ENCODE peak calls at places on chromosome X, in seven cellular contexts. R is MM.1S, K is HCT116, M is H1, F is neural progenitor cell, V is fibroblast of lung, W is GM23248. G is an unnamed sample. For H3K79me2, the result is how much of the 10 kb centered on the place peaks cover.

GRCh38 chrX:18360867-18361266 is 6.4 kb upstream of the SCML2 start:
- DNase-seq in R (no peak), K (no peak), M (no peak), F (no peak), V (no peak), W (peak), G (no peak)

GRCh38 chrX:104280609-104281008 is 25.9 kb upstream of the ESX1 start:
- DNase-seq in R (no peak), K (no peak), M (no peak), F (no peak), V (no peak), W (no peak), G (no peak)

GRCh38 chrX:48648299-48648698 is 35.3 kb upstream of the WAS start:
- DNase-seq in R (peak), K (no peak), M (peak), F (peak), V (peak), W (peak), G (peak)

GRCh38 chrX:46165411-46165810 is 379.8 kb downstream of the ZNF674 start:
- DNase-seq in R (no peak), K (no peak), M (no peak), F (no peak), V (peak), W (peak), G (no peak)

GRCh38 chrX:37745835-37746234 is 34.0 kb upstream of the CYBB start:
- DNase-seq in R (no peak), K (no peak), M (no peak), F (no peak), V (no peak), W (no peak), G (no peak)

GRCh38 chrX:103607385-103608304 is at the start of gene TCEAL3:
- DNase-seq in R (no peak), K (no peak), M (no peak), F (peak), V (peak), W (peak), G (peak)

GRCh38 chrX:136866337-136867095 is 14.0 kb downstream of the RBMX start:
- DNase-seq in R (no peak), K (no peak), M (no peak), F (no peak), V (peak), W (no peak), G (no peak)

GRCh38 chrX:22063284-22063683 is 31.2 kb downstream of the PHEX start:
- DNase-seq in R (peak), K (no peak), M (no peak), F (peak), V (peak), W (no peak), G (no peak)

GRCh38 chrX:84168574-84168973 is 19.4 kb downstream of the RPS6KA6 start:
- DNase-seq in R (no peak), K (no peak), M (no peak), F (no peak), V (peak), W (peak), G (no peak)

GRCh38 chrX:154348646-154349358 is 25.6 kb downstream of the FLNA start:
- DNase-seq in R (no peak), K (no peak), M (no peak), F (peak), V (no peak), W (no peak), G (no peak)

GRCh38 chrX:23503835-23504539 is 163.3 kb upstream of the PRDX4 start:
- DNase-seq in R (no peak), K (peak), M (no peak), F (no peak), V (peak), W (peak), G (peak)

GRCh38 chrX:149858592-149858991 is 22.4 kb upstream of the MAGEA8 start:
- DNase-seq in R (no peak), K (no peak), M (no peak), F (no peak), V (no peak), W (no peak), G (no peak)

GRCh38 chrX:46327229-46328081 is 217.8 kb downstream of the ZNF674 start:
- DNase-seq in R (no peak), K (peak), M (peak), F (peak), V (peak), W (peak), G (peak)

GRCh38 chrX:19563746-19564145 is 48.4 kb upstream of the MAP3K15 start:
- DNase-seq in R (no peak), K (no peak), M (no peak), F (no peak), V (no peak), W (no peak), G (no peak)

GRCh38 chrX:130085551-130085986 is 24.7 kb downstream of the ELF4 start:
- DNase-seq in R (no peak), K (no peak), M (no peak), F (no peak), V (peak), W (peak), G (no peak)

GRCh38 chrX:94524867-94525266 is 850.9 kb downstream of the FAM133A start:
- DNase-seq in R (peak), K (no peak), M (no peak), F (no peak), V (no peak), W (no peak), G (no peak)

GRCh38 chrX:18160369-18160768 is 60.3 kb downstream of the BEND2 start:
- DNase-seq in R (no peak), K (no peak), M (no peak), F (no peak), V (no peak), W (no peak), G (no peak)

GRCh38 chrX:119986203-119986602 is 42.7 kb upstream of the NKAP start:
- DNase-seq in R (no peak), K (no peak), M (no peak), F (no peak), V (no peak), W (no peak), G (no peak)

GRCh38 chrX:119990409-119990994 is 47.0 kb upstream of the NKAP start:
- DNase-seq in R (peak), K (no peak), M (no peak), F (peak), V (no peak), W (no peak), G (no peak)

GRCh38 chrX:119989905-119990408 is 46.4 kb upstream of the NKAP start:
- DNase-seq in R (no peak), K (no peak), M (no peak), F (peak), V (no peak), W (no peak), G (no peak)

GRCh38 chrX:119996069-119996468 is 52.5 kb upstream of the NKAP start:
- DNase-seq in R (no peak), K (no peak), M (no peak), F (no peak), V (no peak), W (no peak), G (no peak)

DNA sequence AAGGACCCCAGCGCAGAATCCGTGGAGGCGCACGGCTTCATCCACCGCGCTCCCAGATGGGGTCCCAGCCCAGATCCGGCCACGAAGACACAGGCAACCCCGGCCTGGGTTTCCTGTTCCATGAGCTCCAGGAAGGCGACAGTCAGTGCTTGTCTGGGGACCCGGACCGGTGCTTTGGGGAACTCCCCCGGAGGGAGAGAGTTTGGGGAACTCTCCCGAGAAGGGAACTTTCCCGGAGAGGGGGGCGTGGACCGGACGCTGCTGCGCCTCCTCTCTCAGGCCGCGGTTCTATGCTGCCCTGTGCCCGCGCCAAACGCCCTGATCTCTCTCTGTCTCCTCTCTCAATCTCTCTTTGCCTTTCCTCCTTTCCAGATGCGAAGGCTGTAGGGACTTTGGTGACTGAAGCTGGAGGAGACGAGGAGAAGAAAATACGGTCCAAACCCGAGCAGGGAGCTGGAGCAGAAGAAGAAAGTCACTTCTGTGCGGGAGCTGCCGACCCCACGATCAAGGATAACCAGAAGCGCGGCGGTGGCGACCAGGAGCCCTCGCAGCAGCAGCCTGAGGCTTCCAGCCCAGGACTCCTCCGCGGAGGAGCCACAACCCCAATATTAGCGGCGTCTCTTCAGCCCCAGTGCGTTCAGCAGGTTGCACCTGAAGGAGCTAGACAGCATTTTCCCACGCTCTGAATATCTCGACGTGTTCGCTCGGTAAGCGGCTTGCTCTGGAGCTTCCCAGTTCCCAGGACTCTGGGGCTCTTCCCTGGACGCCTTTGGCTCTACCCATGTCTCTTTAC is 47.6 kb upstream of the NKAP start:
- DNase-seq in R (no peak), K (no peak), M (no peak), F (peak), V (no peak), W (no peak), G (peak)
- TF ChIP-seq EZH2 in R (no peak), K (no peak), M (peak), F (peak), V (no peak), W (no peak), G (peak)

GRCh38 chrX:41909068-41909467 is 14.3 kb downstream of the CASK start:
- DNase-seq in R (no peak), K (no peak), M (no peak), F (no peak), V (no peak), W (no peak), G (no peak)
- H3K79me2 ChIP-seq in R (half or more), K (half or more), M (under half), F (half or more), V (under half), W (half or more), G (half or more)

DNA sequence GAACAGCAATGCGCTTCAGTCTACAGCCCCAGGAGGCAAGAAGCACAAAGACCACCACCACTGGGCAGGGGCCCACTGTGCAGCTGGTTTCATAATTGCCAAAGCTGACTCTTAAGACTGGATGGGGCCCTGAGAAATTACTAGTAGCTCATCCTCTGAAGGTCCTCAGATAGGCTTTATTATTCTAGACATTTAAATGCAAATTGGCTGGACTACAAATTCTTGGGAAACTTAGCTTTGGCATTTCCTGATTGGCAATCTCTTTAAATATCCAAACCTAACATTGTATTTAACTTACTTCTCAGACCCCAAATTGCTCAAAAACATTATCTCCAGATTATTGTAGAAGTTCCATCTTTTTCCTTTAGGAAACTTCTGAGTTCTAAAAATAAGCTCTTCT is 85.8 kb upstream of the GPR34 start:
- DNase-seq in R (no peak), K (no peak), M (no peak), F (peak), V (peak), W (peak), G (no peak)
- H3K4me3 ChIP-seq in R (no peak), K (no peak), M (no peak), F (no peak), V (no peak), W (no peak), G (no peak)

GRCh38 chrX:132568291-132568690 is 79.5 kb upstream of the MBNL3 start:
- DNase-seq in R (no peak), K (no peak), M (no peak), F (no peak), V (no peak), W (no peak), G (no peak)
- TF ChIP-seq EZH2 in R (no peak), K (no peak), M (no peak), F (no peak), V (no peak), W (no peak), G (no peak)

G was measured in hepatocyte.